ENCODE peak calls at places on chromosomes 1 and 21, in six cellular contexts. One of them, this sample, is unnamed.

GRCh38 chr1:34709547-34709946 is 45.3 kb upstream of the GJB5 start:
- DNase-seq in K562: no peak
- DNase-seq in WTC11: peak
- DNase-seq in GM12878: no peak
- DNase-seq in HepG2: no peak
- DNase-seq in HCT116: no peak
- DNase-seq in this sample: no peak

GRCh38 chr1:156549831-156550230 is 22.5 kb downstream of the IQGAP3 start:
- DNase-seq in K562: no peak
- DNase-seq in WTC11: no peak
- DNase-seq in GM12878: no peak
- DNase-seq in HepG2: no peak
- DNase-seq in HCT116: no peak
- DNase-seq in this sample: no peak

GRCh38 chr1:16124377-16125087 is 31.3 kb downstream of the EPHA2 start:
- DNase-seq in K562: no peak
- DNase-seq in WTC11: no peak
- DNase-seq in GM12878: no peak
- DNase-seq in HepG2: no peak
- DNase-seq in HCT116: no peak
- DNase-seq in this sample: no peak

GRCh38 chr1:80248886-80249285 is 1242.4 kb upstream of the ADGRL4 start:
- DNase-seq in K562: no peak
- DNase-seq in WTC11: no peak
- DNase-seq in GM12878: no peak
- DNase-seq in HepG2: no peak
- DNase-seq in HCT116: no peak
- DNase-seq in this sample: no peak

GRCh38 chr1:15836772-15837669 is 10.5 kb upstream of the SPEN start:
- DNase-seq in K562: no peak
- DNase-seq in WTC11: peak
- DNase-seq in GM12878: no peak
- DNase-seq in HepG2: no peak
- DNase-seq in HCT116: no peak
- DNase-seq in this sample: no peak

GRCh38 chr1:214473392-214473791 is 78.0 kb downstream of the PTPN14 start:
- DNase-seq in K562: no peak
- DNase-seq in WTC11: no peak
- DNase-seq in GM12878: no peak
- DNase-seq in HepG2: peak
- DNase-seq in HCT116: no peak
- DNase-seq in this sample: no peak

GRCh38 chr1:8017495-8018310 is 8.4 kb downstream of the ERRFI1 start:
- DNase-seq in K562: no peak
- DNase-seq in WTC11: no peak
- DNase-seq in GM12878: no peak
- DNase-seq in HepG2: peak
- DNase-seq in HCT116: no peak
- DNase-seq in this sample: no peak

GRCh38 chr1:22572778-22573177 is 9.5 kb downstream of the EPHA8 start:
- DNase-seq in K562: no peak
- DNase-seq in WTC11: no peak
- DNase-seq in GM12878: no peak
- DNase-seq in HepG2: no peak
- DNase-seq in HCT116: no peak
- DNase-seq in this sample: no peak

GRCh38 chr21:45624356-45624854 is 19.1 kb upstream of the PCBP3 start:
- DNase-seq in K562: no peak
- DNase-seq in WTC11: no peak
- DNase-seq in GM12878: no peak
- DNase-seq in HepG2: no peak
- DNase-seq in HCT116: no peak
- DNase-seq in this sample: no peak

GRCh38 chr1:212470059-212470458 is 37.3 kb downstream of the NENF start:
- DNase-seq in K562: no peak
- DNase-seq in WTC11: no peak
- DNase-seq in GM12878: no peak
- DNase-seq in HepG2: no peak
- DNase-seq in HCT116: peak
- DNase-seq in this sample: no peak

GRCh38 chr1:40332695-40333094 is 15.6 kb upstream of the COL9A2 start:
- DNase-seq in K562: no peak
- DNase-seq in WTC11: no peak
- DNase-seq in GM12878: no peak
- DNase-seq in HepG2: no peak
- DNase-seq in HCT116: no peak
- DNase-seq in this sample: no peak

GRCh38 chr1:227941509-227942020 is 6.2 kb downstream of the WNT9A start:
- DNase-seq in K562: no peak
- DNase-seq in WTC11: peak
- DNase-seq in GM12878: no peak
- DNase-seq in HepG2: no peak
- DNase-seq in HCT116: no peak
- DNase-seq in this sample: no peak

GRCh38 chr1:113416515-113416914 is 26.2 kb downstream of the MAGI3 start:
- DNase-seq in K562: peak
- DNase-seq in WTC11: no peak
- DNase-seq in GM12878: no peak
- DNase-seq in HepG2: no peak
- DNase-seq in HCT116: no peak
- DNase-seq in this sample: no peak

GRCh38 chr1:165449121-165449520 is 4.2 kb upstream of the RXRG start:
- DNase-seq in K562: no peak
- DNase-seq in WTC11: no peak
- DNase-seq in GM12878: no peak
- DNase-seq in HepG2: no peak
- DNase-seq in HCT116: no peak
- DNase-seq in this sample: no peak

GRCh38 chr1:910311-910880 is 13.3 kb upstream of the SAMD11 start:
- DNase-seq in K562: no peak
- DNase-seq in WTC11: no peak
- DNase-seq in GM12878: no peak
- DNase-seq in HepG2: no peak
- DNase-seq in HCT116: no peak
- DNase-seq in this sample: no peak

DNA sequence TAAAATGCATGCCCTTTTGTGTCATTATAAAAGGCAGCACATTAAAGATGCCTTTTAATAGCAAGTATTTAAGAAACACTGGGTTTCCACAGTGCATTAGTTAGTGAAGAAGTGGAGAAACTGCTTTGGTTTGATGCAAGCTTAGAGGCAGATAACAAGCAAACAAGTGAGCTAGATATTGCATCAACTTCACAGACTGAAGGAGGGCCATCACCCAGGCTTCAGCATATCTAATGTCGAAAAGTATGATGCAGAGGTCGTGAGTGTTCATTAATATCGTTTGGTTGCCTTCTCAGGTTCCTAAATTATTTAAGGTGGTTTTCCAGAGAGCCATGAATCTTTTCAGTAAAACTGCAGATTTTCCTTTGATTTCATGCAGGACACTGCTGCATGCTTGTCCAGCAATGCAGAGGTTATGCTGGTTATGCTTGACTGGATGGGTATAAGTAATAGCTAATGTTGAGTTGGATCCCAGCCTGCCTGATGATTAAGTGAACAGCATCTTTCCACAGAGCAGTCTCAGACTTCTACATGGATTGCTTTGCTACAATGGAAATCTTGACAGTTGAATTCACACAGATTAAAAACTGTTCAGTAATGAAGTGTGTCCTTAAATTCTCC is 69.7 kb upstream of the IPO9 start:
- DNase-seq in K562: no peak
- DNase-seq in WTC11: no peak
- DNase-seq in GM12878: no peak
- DNase-seq in HepG2: no peak
- DNase-seq in HCT116: no peak
- DNase-seq in this sample: no peak
- TF ChIP-seq SP1 in K562: no peak
- TF ChIP-seq SP1 in WTC11: no peak
- TF ChIP-seq SP1 in GM12878: no peak
- TF ChIP-seq SP1 in HepG2: no peak
- TF ChIP-seq SP1 in HCT116: no peak
- TF ChIP-seq SP1 in this sample: no peak

GRCh38 chr1:54953846-54954245 is 26.6 kb upstream of the TMEM61 start:
- DNase-seq in K562: no peak
- DNase-seq in WTC11: no peak
- DNase-seq in GM12878: no peak
- DNase-seq in HepG2: no peak
- DNase-seq in HCT116: no peak
- DNase-seq in this sample: no peak

GRCh38 chr1:54956726-54957125 is 23.7 kb upstream of the TMEM61 start:
- DNase-seq in K562: no peak
- DNase-seq in WTC11: no peak
- DNase-seq in GM12878: no peak
- DNase-seq in HepG2: no peak
- DNase-seq in HCT116: no peak
- DNase-seq in this sample: no peak

GRCh38 chr1:54962612-54963395 is 17.6 kb upstream of the TMEM61 start:
- DNase-seq in K562: no peak
- DNase-seq in WTC11: no peak
- DNase-seq in GM12878: no peak
- DNase-seq in HepG2: no peak
- DNase-seq in HCT116: no peak
- DNase-seq in this sample: no peak

GRCh38 chr1:54955359-54955758 is 25.1 kb upstream of the TMEM61 start:
- DNase-seq in K562: no peak
- DNase-seq in WTC11: no peak
- DNase-seq in GM12878: no peak
- DNase-seq in HepG2: no peak
- DNase-seq in HCT116: no peak
- DNase-seq in this sample: no peak

GRCh38 chr1:54959241-54959640 is 21.2 kb upstream of the TMEM61 start:
- DNase-seq in K562: no peak
- DNase-seq in WTC11: no peak
- DNase-seq in GM12878: no peak
- DNase-seq in HepG2: no peak
- DNase-seq in HCT116: no peak
- DNase-seq in this sample: no peak
- TF ChIP-seq SP1 in K562: no peak
- TF ChIP-seq SP1 in WTC11: no peak
- TF ChIP-seq SP1 in GM12878: no peak
- TF ChIP-seq SP1 in HepG2: no peak
- TF ChIP-seq SP1 in HCT116: no peak
- TF ChIP-seq SP1 in this sample: no peak

GRCh38 chr1:197781998-197782718 is 6.9 kb upstream of the DENND1B start:
- DNase-seq in K562: no peak
- DNase-seq in WTC11: no peak
- DNase-seq in GM12878: no peak
- DNase-seq in HepG2: no peak
- DNase-seq in HCT116: no peak
- DNase-seq in this sample: no peak
- TF ChIP-seq SP1 in K562: no peak
- TF ChIP-seq SP1 in WTC11: no peak
- TF ChIP-seq SP1 in GM12878: no peak
- TF ChIP-seq SP1 in HepG2: no peak
- TF ChIP-seq SP1 in HCT116: no peak
- TF ChIP-seq SP1 in this sample: no peak

GRCh38 chr1:81848880-81849500 is 48.3 kb downstream of the ADGRL2 start:
- DNase-seq in K562: no peak
- DNase-seq in WTC11: no peak
- DNase-seq in GM12878: no peak
- DNase-seq in HepG2: peak
- DNase-seq in HCT116: no peak
- DNase-seq in this sample: no peak
- TF ChIP-seq SP1 in K562: no peak
- TF ChIP-seq SP1 in WTC11: no peak
- TF ChIP-seq SP1 in GM12878: no peak
- TF ChIP-seq SP1 in HepG2: no peak
- TF ChIP-seq SP1 in HCT116: no peak
- TF ChIP-seq SP1 in this sample: no peak

GRCh38 chr21:33433425-33434114 is 30.4 kb downstream of the IFNGR2 start:
- DNase-seq in K562: no peak
- DNase-seq in WTC11: no peak
- DNase-seq in GM12878: no peak
- DNase-seq in HepG2: no peak
- DNase-seq in HCT116: no peak
- DNase-seq in this sample: no peak

GRCh38 chr21:33432496-33432895 is 29.3 kb downstream of the IFNGR2 start:
- DNase-seq in K562: no peak
- DNase-seq in WTC11: no peak
- DNase-seq in GM12878: peak
- DNase-seq in HepG2: no peak
- DNase-seq in HCT116: no peak
- DNase-seq in this sample: no peak

GRCh38 chr21:33433001-33433400 is 29.8 kb downstream of the IFNGR2 start:
- DNase-seq in K562: no peak
- DNase-seq in WTC11: no peak
- DNase-seq in GM12878: no peak
- DNase-seq in HepG2: no peak
- DNase-seq in HCT116: no peak
- DNase-seq in this sample: no peak

GRCh38 chr21:33437140-33437539 is 33.9 kb downstream of the IFNGR2 start:
- DNase-seq in K562: no peak
- DNase-seq in WTC11: no peak
- DNase-seq in GM12878: no peak
- DNase-seq in HepG2: no peak
- DNase-seq in HCT116: no peak
- DNase-seq in this sample: no peak

GRCh38 chr21:33434770-33435360 is 31.7 kb downstream of the IFNGR2 start:
- DNase-seq in K562: no peak
- DNase-seq in WTC11: no peak
- DNase-seq in GM12878: peak
- DNase-seq in HepG2: no peak
- DNase-seq in HCT116: no peak
- DNase-seq in this sample: no peak
- TF ChIP-seq SP1 in K562: no peak
- TF ChIP-seq SP1 in WTC11: no peak
- TF ChIP-seq SP1 in GM12878: no peak
- TF ChIP-seq SP1 in HepG2: no peak
- TF ChIP-seq SP1 in HCT116: peak
- TF ChIP-seq SP1 in this sample: no peak

This sample was measured in HEK293T.